ENCODE peak calls at places on chromosomes 7 and 10, in seven cellular contexts. Y, K, T, X, U, O and N are unnamed samples.

GRCh38 chr10:8137272-8137680 is 82.8 kb downstream of the GATA3 start:
- DNase-seq in Y (no peak), K (no peak), T (no peak), X (no peak), U (no peak), O (no peak), N (no peak)

GRCh38 chr7:151248191-151249033 is at the start of gene SMARCD3:
- DNase-seq in Y (peak; percentile 77), K (no peak), T (no peak), X (no peak), U (no peak), O (no peak), N (peak; percentile 80)

GRCh38 chr7:123352957-123353356 is 153.2 kb upstream of the SLC13A1 start:
- DNase-seq in Y (peak; percentile 11), K (no peak), T (no peak), X (no peak), U (no peak), O (no peak), N (no peak)

GRCh38 chr10:34696423-34696822 is 118.7 kb downstream of the PARD3 start:
- DNase-seq in Y (peak; percentile 44), K (no peak), T (no peak), X (no peak), U (no peak), O (no peak), N (no peak)

GRCh38 chr10:92758594-92758993 is 68.8 kb downstream of the HHEX start:
- DNase-seq in Y (no peak), K (no peak), T (no peak), X (no peak), U (no peak), O (no peak), N (no peak)

GRCh38 chr7:50982626-50983025 is 199.9 kb upstream of the GRB10 start:
- DNase-seq in Y (no peak), K (peak; percentile 48), T (no peak), X (no peak), U (no peak), O (no peak), N (no peak)

GRCh38 chr7:131948434-131949053 is 392.1 kb upstream of the PODXL start:
- DNase-seq in Y (peak; percentile 20), K (peak; percentile 20), T (no peak), X (no peak), U (no peak), O (no peak), N (peak; percentile 44)

GRCh38 chr10:12513003-12513365 is 163.6 kb downstream of the CAMK1D start:
- DNase-seq in Y (no peak), K (no peak), T (no peak), X (no peak), U (no peak), O (no peak), N (no peak)

GRCh38 chr7:80189638-80190037 is 55.0 kb downstream of the GNAI1 start:
- DNase-seq in Y (no peak), K (no peak), T (no peak), X (no peak), U (no peak), O (no peak), N (no peak)

GRCh38 chr7:112290065-112290464 is 83.6 kb downstream of the ZNF277 start:
- DNase-seq in Y (peak; percentile 24), K (no peak), T (no peak), X (no peak), U (no peak), O (no peak), N (no peak)

GRCh38 chr10:120962386-120963052 is 111.4 kb downstream of the WDR11 start:
- DNase-seq in Y (no peak), K (no peak), T (no peak), X (no peak), U (no peak), O (no peak), N (no peak)

GRCh38 chr10:103479135-103479534 is at the start of gene CALHM3:
- DNase-seq in Y (no peak), K (no peak), T (no peak), X (no peak), U (no peak), O (no peak), N (no peak)

GRCh38 chr7:76225379-76225778 is 23.7 kb downstream of the SRRM3 start:
- DNase-seq in Y (peak; percentile 38), K (peak; percentile 59), T (no peak), X (no peak), U (no peak), O (no peak), N (peak; percentile 40)

GRCh38 chr7:142771353-142771723 is 568 bp downstream of the PRSS2 start:
- DNase-seq in Y (no peak), K (no peak), T (no peak), X (no peak), U (no peak), O (no peak), N (no peak)

GRCh38 chr7:6578114-6579084 is 1.1 kb downstream of the ZDHHC4 start:
- DNase-seq in Y (peak; percentile 15), K (no peak), T (no peak), X (no peak), U (no peak), O (no peak), N (no peak)

GRCh38 chr7:80054356-80054755 is 80.3 kb upstream of the GNAI1 start:
- DNase-seq in Y (peak; percentile 38), K (no peak), T (peak; percentile 29), X (no peak), U (no peak), O (no peak), N (no peak)

GRCh38 chr7:111029141-111029572 is 61.8 kb upstream of the LRRN3 start:
- DNase-seq in Y (no peak), K (no peak), T (no peak), X (no peak), U (no peak), O (no peak), N (no peak)

GRCh38 chr10:70906953-70907618 is 18.7 kb upstream of the PCBD1 start:
- DNase-seq in Y (no peak), K (no peak), T (no peak), X (no peak), U (no peak), O (no peak), N (no peak)

GRCh38 chr7:108358553-108358952 is 97.7 kb downstream of the NRCAM start:
- DNase-seq in Y (peak; percentile 86), K (peak; percentile 36), T (peak; percentile 62), X (no peak), U (no peak), O (peak; percentile 55), N (no peak)

GRCh38 chr10:69087600-69088470 is at the start of gene SRGN:
- DNase-seq in Y (peak; percentile 98), K (no peak), T (peak; percentile 35), X (peak; percentile 68), U (peak; percentile 84), O (peak; percentile 59), N (peak; percentile 84)